ENCODE peak calls at places on chromosomes 1 and 21, in four cellular contexts. Y is Kasumi-1; X is activated T-cell treated with anti-CD3 and anti-CD28 coated beads, Interleukin-2, amount 50 U/mL, for 72 hours; Z is left ventricle myocardium inferior. T is an unnamed sample.

GRCh38 chr1:59244891-59245290 is 52.0 kb upstream of the FGGY start:
- DNase-seq in Z (no peak), Y (no peak), X (no peak), T (no peak)

GRCh38 chr1:226634156-226634588 is 85.6 kb downstream of the STUM start:
- DNase-seq in X (peak), Y (peak), Z (peak), T (peak)

GRCh38 chr1:3459051-3459908 is 4.8 kb downstream of the ARHGEF16 start:
- DNase-seq in Y (no peak), X (no peak), Z (no peak), T (no peak)

GRCh38 chr21:33684923-33685560 is 42.7 kb downstream of the ITSN1 start:
- DNase-seq in X (no peak), Z (no peak), Y (no peak), T (no peak)

GRCh38 chr1:206985162-206985749 is 15.0 kb upstream of the FCAMR start:
- DNase-seq in Z (no peak), X (no peak), Y (no peak), T (no peak)

GRCh38 chr1:234214129-234214910 is 158.9 kb upstream of the COA6 start:
- DNase-seq in Y (peak), Z (no peak), X (peak), T (no peak)

GRCh38 chr1:8520483-8520966 is 202.6 kb downstream of the SLC45A1 start:
- DNase-seq in X (no peak), Y (no peak), Z (no peak), T (no peak)

GRCh38 chr1:6489383-6489765 is 2.1 kb downstream of the PLEKHG5 start:
- DNase-seq in X (no peak), Z (no peak), Y (no peak), T (no peak)

GRCh38 chr1:65469889-65470340 is 49.4 kb downstream of the LEPR start:
- DNase-seq in Z (no peak), X (no peak), Y (no peak), T (no peak)

GRCh38 chr1:29520571-29521437 is 284.5 kb downstream of the PTPRU start:
- DNase-seq in Z (no peak), Y (no peak), X (no peak), T (no peak)

GRCh38 chr1:84861516-84861915 is 31.5 kb downstream of the LPAR3 start:
- DNase-seq in Y (no peak), Z (no peak), X (no peak), T (no peak)

GRCh38 chr1:43708006-43708412 is 673 bp downstream of the ST3GAL3 start:
- DNase-seq in Y (peak), Z (no peak), X (no peak), T (no peak)

GRCh38 chr1:27726173-27726793 is 522 bp downstream of the FAM76A start:
- DNase-seq in Y (peak), Z (peak), X (peak), T (peak)

GRCh38 chr1:29105822-29106221 is 17.9 kb downstream of the TMEM200B start:
- DNase-seq in Y (no peak), X (no peak), Z (no peak), T (no peak)

GRCh38 chr1:159884296-159884695 is 15.7 kb downstream of the CFAP45 start:
- DNase-seq in Z (no peak), Y (no peak), X (no peak), T (no peak)

GRCh38 chr1:245663841-245664240 is 509.1 kb downstream of the KIF26B start:
- DNase-seq in Z (no peak), Y (no peak), X (no peak), T (no peak)

GRCh38 chr21:41745971-41746743 is 20.7 kb downstream of the RIPK4 start:
- DNase-seq in Y (no peak), X (no peak), Z (no peak), T (no peak)

GRCh38 chr1:78277253-78277652 is 213.5 kb upstream of the PTGFR start:
- DNase-seq in Z (no peak), Y (no peak), X (no peak), T (no peak)

GRCh38 chr21:17461582-17461981 is 51.3 kb upstream of the CXADR start:
- DNase-seq in X (no peak), Z (no peak), Y (no peak), T (no peak)

GRCh38 chr1:16153999-16154673 is 1.7 kb downstream of the EPHA2 start:
- DNase-seq in Z (no peak), X (no peak), Y (no peak), T (no peak)

GRCh38 chr1:181094813-181095212 is 6.3 kb downstream of the IER5 start:
- DNase-seq in Y (no peak), Z (no peak), X (no peak), T (no peak)

GRCh38 chr21:42413500-42413899 is 9.8 kb downstream of the UBASH3A start:
- DNase-seq in Z (no peak), Y (no peak), X (peak), T (no peak)

GRCh38 chr1:47683402-47683801 is 245.6 kb downstream of the FOXD2 start:
- DNase-seq in Z (no peak), X (no peak), Y (no peak), T (no peak)

GRCh38 chr1:31762726-31763670 is 1.1 kb downstream of the ADGRB2 start:
- DNase-seq in Y (peak), Z (peak), X (peak), T (peak)